ENCODE peak calls at places on chromosomes 16 and 17, in seven cellular contexts. One of them, this sample, is unnamed.

GRCh38 chr17:19344311-19345066 is 18.0 kb downstream of the B9D1 start:
- DNase-seq in stimulated activated CD4-positive, alpha-beta T cell treated with anti-CD3 and anti-CD28 coated beads, TNF-alpha, amount 100 ng/mL, for 48 hours: no peak
- DNase-seq in NCI-H2081 treated with DMSO at 0.1 percent for 48 hours: no peak
- DNase-seq in AG04449: no peak
- DNase-seq in activated CD4-positive, alpha-beta T cell treated with anti-CD3 and anti-CD28 coated beads, Interleukin-2, amount 10 ng/mL, durations not matched to agents 7 days and 5 days: no peak
- DNase-seq in fibroblast of the conjunctiva: no peak
- DNase-seq in breast epithelium: no peak
- DNase-seq in this sample: no peak

GRCh38 chr16:71794943-71795342 is 13.7 kb downstream of the AP1G1 start:
- DNase-seq in stimulated activated CD4-positive, alpha-beta T cell treated with anti-CD3 and anti-CD28 coated beads, TNF-alpha, amount 100 ng/mL, for 48 hours: no peak
- DNase-seq in NCI-H2081 treated with DMSO at 0.1 percent for 48 hours: no peak
- DNase-seq in AG04449: no peak
- DNase-seq in activated CD4-positive, alpha-beta T cell treated with anti-CD3 and anti-CD28 coated beads, Interleukin-2, amount 10 ng/mL, durations not matched to agents 7 days and 5 days: no peak
- DNase-seq in fibroblast of the conjunctiva: no peak
- DNase-seq in breast epithelium: no peak
- DNase-seq in this sample: no peak

GRCh38 chr17:41656249-41657023 is 32.1 kb upstream of the KRT17 start:
- DNase-seq in stimulated activated CD4-positive, alpha-beta T cell treated with anti-CD3 and anti-CD28 coated beads, TNF-alpha, amount 100 ng/mL, for 48 hours: no peak
- DNase-seq in NCI-H2081 treated with DMSO at 0.1 percent for 48 hours: no peak
- DNase-seq in AG04449: no peak
- DNase-seq in activated CD4-positive, alpha-beta T cell treated with anti-CD3 and anti-CD28 coated beads, Interleukin-2, amount 10 ng/mL, durations not matched to agents 7 days and 5 days: no peak
- DNase-seq in fibroblast of the conjunctiva: no peak
- DNase-seq in breast epithelium: no peak
- DNase-seq in this sample: no peak

GRCh38 chr17:81577278-81578000 is 25.3 kb upstream of the FAAP100 start:
- DNase-seq in stimulated activated CD4-positive, alpha-beta T cell treated with anti-CD3 and anti-CD28 coated beads, TNF-alpha, amount 100 ng/mL, for 48 hours: no peak
- DNase-seq in NCI-H2081 treated with DMSO at 0.1 percent for 48 hours: no peak
- DNase-seq in AG04449: no peak
- DNase-seq in activated CD4-positive, alpha-beta T cell treated with anti-CD3 and anti-CD28 coated beads, Interleukin-2, amount 10 ng/mL, durations not matched to agents 7 days and 5 days: no peak
- DNase-seq in fibroblast of the conjunctiva: no peak
- DNase-seq in breast epithelium: no peak
- DNase-seq in this sample: no peak

GRCh38 chr16:12646098-12646489 is 157.6 kb downstream of the CPPED1 start:
- DNase-seq in stimulated activated CD4-positive, alpha-beta T cell treated with anti-CD3 and anti-CD28 coated beads, TNF-alpha, amount 100 ng/mL, for 48 hours: no peak
- DNase-seq in NCI-H2081 treated with DMSO at 0.1 percent for 48 hours: no peak
- DNase-seq in AG04449: no peak
- DNase-seq in activated CD4-positive, alpha-beta T cell treated with anti-CD3 and anti-CD28 coated beads, Interleukin-2, amount 10 ng/mL, durations not matched to agents 7 days and 5 days: no peak
- DNase-seq in fibroblast of the conjunctiva: no peak
- DNase-seq in breast epithelium: no peak
- DNase-seq in this sample: no peak

GRCh38 chr16:82232806-82233205 is 62.8 kb upstream of the MPHOSPH6 start:
- DNase-seq in stimulated activated CD4-positive, alpha-beta T cell treated with anti-CD3 and anti-CD28 coated beads, TNF-alpha, amount 100 ng/mL, for 48 hours: no peak
- DNase-seq in NCI-H2081 treated with DMSO at 0.1 percent for 48 hours: no peak
- DNase-seq in AG04449: no peak
- DNase-seq in activated CD4-positive, alpha-beta T cell treated with anti-CD3 and anti-CD28 coated beads, Interleukin-2, amount 10 ng/mL, durations not matched to agents 7 days and 5 days: no peak
- DNase-seq in fibroblast of the conjunctiva: no peak
- DNase-seq in breast epithelium: no peak
- DNase-seq in this sample: no peak

GRCh38 chr16:4663756-4664465 is 29.5 kb upstream of the NUDT16L1 start:
- DNase-seq in stimulated activated CD4-positive, alpha-beta T cell treated with anti-CD3 and anti-CD28 coated beads, TNF-alpha, amount 100 ng/mL, for 48 hours: no peak
- DNase-seq in NCI-H2081 treated with DMSO at 0.1 percent for 48 hours: no peak
- DNase-seq in AG04449: no peak
- DNase-seq in activated CD4-positive, alpha-beta T cell treated with anti-CD3 and anti-CD28 coated beads, Interleukin-2, amount 10 ng/mL, durations not matched to agents 7 days and 5 days: no peak
- DNase-seq in fibroblast of the conjunctiva: no peak
- DNase-seq in breast epithelium: no peak
- DNase-seq in this sample: no peak

GRCh38 chr16:84048306-84048705 is 5.7 kb upstream of the SLC38A8 start:
- DNase-seq in stimulated activated CD4-positive, alpha-beta T cell treated with anti-CD3 and anti-CD28 coated beads, TNF-alpha, amount 100 ng/mL, for 48 hours: no peak
- DNase-seq in NCI-H2081 treated with DMSO at 0.1 percent for 48 hours: no peak
- DNase-seq in AG04449: no peak
- DNase-seq in activated CD4-positive, alpha-beta T cell treated with anti-CD3 and anti-CD28 coated beads, Interleukin-2, amount 10 ng/mL, durations not matched to agents 7 days and 5 days: no peak
- DNase-seq in fibroblast of the conjunctiva: no peak
- DNase-seq in breast epithelium: no peak
- DNase-seq in this sample: no peak

GRCh38 chr16:4340443-4340842 is 10.7 kb downstream of the PAM16 start:
- DNase-seq in stimulated activated CD4-positive, alpha-beta T cell treated with anti-CD3 and anti-CD28 coated beads, TNF-alpha, amount 100 ng/mL, for 48 hours: no peak
- DNase-seq in NCI-H2081 treated with DMSO at 0.1 percent for 48 hours: no peak
- DNase-seq in AG04449: no peak
- DNase-seq in activated CD4-positive, alpha-beta T cell treated with anti-CD3 and anti-CD28 coated beads, Interleukin-2, amount 10 ng/mL, durations not matched to agents 7 days and 5 days: no peak
- DNase-seq in fibroblast of the conjunctiva: no peak
- DNase-seq in breast epithelium: no peak
- DNase-seq in this sample: no peak

GRCh38 chr16:51129105-51129504 is 22.0 kb downstream of the SALL1 start:
- DNase-seq in stimulated activated CD4-positive, alpha-beta T cell treated with anti-CD3 and anti-CD28 coated beads, TNF-alpha, amount 100 ng/mL, for 48 hours: no peak
- DNase-seq in NCI-H2081 treated with DMSO at 0.1 percent for 48 hours: no peak
- DNase-seq in AG04449: no peak
- DNase-seq in activated CD4-positive, alpha-beta T cell treated with anti-CD3 and anti-CD28 coated beads, Interleukin-2, amount 10 ng/mL, durations not matched to agents 7 days and 5 days: no peak
- DNase-seq in fibroblast of the conjunctiva: no peak
- DNase-seq in breast epithelium: no peak
- DNase-seq in this sample: no peak

GRCh38 chr16:71460246-71460645 is 1.8 kb downstream of the ZNF23 start:
- DNase-seq in stimulated activated CD4-positive, alpha-beta T cell treated with anti-CD3 and anti-CD28 coated beads, TNF-alpha, amount 100 ng/mL, for 48 hours: no peak
- DNase-seq in NCI-H2081 treated with DMSO at 0.1 percent for 48 hours: no peak
- DNase-seq in AG04449: peak
- DNase-seq in activated CD4-positive, alpha-beta T cell treated with anti-CD3 and anti-CD28 coated beads, Interleukin-2, amount 10 ng/mL, durations not matched to agents 7 days and 5 days: no peak
- DNase-seq in fibroblast of the conjunctiva: peak
- DNase-seq in breast epithelium: no peak
- DNase-seq in this sample: no peak

GRCh38 chr16:497258-497657 is 30.3 kb upstream of the CAPN15 start:
- DNase-seq in stimulated activated CD4-positive, alpha-beta T cell treated with anti-CD3 and anti-CD28 coated beads, TNF-alpha, amount 100 ng/mL, for 48 hours: no peak
- DNase-seq in NCI-H2081 treated with DMSO at 0.1 percent for 48 hours: no peak
- DNase-seq in AG04449: no peak
- DNase-seq in activated CD4-positive, alpha-beta T cell treated with anti-CD3 and anti-CD28 coated beads, Interleukin-2, amount 10 ng/mL, durations not matched to agents 7 days and 5 days: no peak
- DNase-seq in fibroblast of the conjunctiva: no peak
- DNase-seq in breast epithelium: no peak
- DNase-seq in this sample: no peak

GRCh38 chr17:45131616-45132301 is 556 bp downstream of the PLCD3 start:
- DNase-seq in stimulated activated CD4-positive, alpha-beta T cell treated with anti-CD3 and anti-CD28 coated beads, TNF-alpha, amount 100 ng/mL, for 48 hours: peak
- DNase-seq in NCI-H2081 treated with DMSO at 0.1 percent for 48 hours: no peak
- DNase-seq in AG04449: no peak
- DNase-seq in activated CD4-positive, alpha-beta T cell treated with anti-CD3 and anti-CD28 coated beads, Interleukin-2, amount 10 ng/mL, durations not matched to agents 7 days and 5 days: peak
- DNase-seq in fibroblast of the conjunctiva: no peak
- DNase-seq in breast epithelium: peak
- DNase-seq in this sample: peak

GRCh38 chr17:18257268-18257681 is 1.3 kb downstream of the FLII start:
- DNase-seq in stimulated activated CD4-positive, alpha-beta T cell treated with anti-CD3 and anti-CD28 coated beads, TNF-alpha, amount 100 ng/mL, for 48 hours: no peak
- DNase-seq in NCI-H2081 treated with DMSO at 0.1 percent for 48 hours: no peak
- DNase-seq in AG04449: no peak
- DNase-seq in activated CD4-positive, alpha-beta T cell treated with anti-CD3 and anti-CD28 coated beads, Interleukin-2, amount 10 ng/mL, durations not matched to agents 7 days and 5 days: peak
- DNase-seq in fibroblast of the conjunctiva: no peak
- DNase-seq in breast epithelium: peak
- DNase-seq in this sample: no peak